ENCODE peak calls at places on chromosomes 4 and X, in five cellular contexts. One of them, this sample, is unnamed.

GRCh38 chr4:17956245-17956644 is 65.3 kb downstream of the LCORL start:
- DNase-seq in NT2/D1: no peak
- DNase-seq in IMR-90: no peak
- DNase-seq in H4: no peak
- DNase-seq in AG09319: no peak
- DNase-seq in this sample: no peak

GRCh38 chrX:68695206-68695845 is 47.9 kb downstream of the STARD8 start:
- DNase-seq in NT2/D1: no peak
- DNase-seq in IMR-90: no peak
- DNase-seq in H4: no peak
- DNase-seq in AG09319: no peak
- DNase-seq in this sample: no peak

GRCh38 chr4:61210186-61210939 is 10.2 kb downstream of the ADGRL3 start:
- DNase-seq in NT2/D1: no peak
- DNase-seq in IMR-90: no peak
- DNase-seq in H4: no peak
- DNase-seq in AG09319: no peak
- DNase-seq in this sample: no peak

GRCh38 chr4:121936101-121936500 is 15.8 kb downstream of the TRPC3 start:
- DNase-seq in NT2/D1: no peak
- DNase-seq in IMR-90: peak; percentile 39
- DNase-seq in H4: no peak
- DNase-seq in AG09319: no peak
- DNase-seq in this sample: no peak

GRCh38 chr4:141713771-141714445 is 77.5 kb downstream of the IL15 start:
- DNase-seq in NT2/D1: peak; percentile 15
- DNase-seq in IMR-90: peak; percentile 72
- DNase-seq in H4: no peak
- DNase-seq in AG09319: no peak
- DNase-seq in this sample: no peak

GRCh38 chr4:76960014-76960413 is 10.5 kb downstream of the SEPTIN11 start:
- DNase-seq in NT2/D1: no peak
- DNase-seq in IMR-90: no peak
- DNase-seq in H4: no peak
- DNase-seq in AG09319: no peak
- DNase-seq in this sample: no peak

GRCh38 chr4:48360285-48360965 is 19.1 kb downstream of the SLAIN2 start:
- DNase-seq in NT2/D1: no peak
- DNase-seq in IMR-90: peak; percentile 86
- DNase-seq in H4: no peak
- DNase-seq in AG09319: no peak
- DNase-seq in this sample: no peak

GRCh38 chrX:136711147-136711546 is 63.2 kb downstream of the CD40LG start:
- DNase-seq in NT2/D1: no peak
- DNase-seq in IMR-90: peak; percentile 36
- DNase-seq in H4: peak; percentile 31
- DNase-seq in AG09319: peak; percentile 4
- DNase-seq in this sample: no peak

GRCh38 chr4:186027405-186027804 is 41.6 kb upstream of the TLR3 start:
- DNase-seq in NT2/D1: no peak
- DNase-seq in IMR-90: no peak
- DNase-seq in H4: no peak
- DNase-seq in AG09319: no peak
- DNase-seq in this sample: no peak

GRCh38 chr4:180058731-180059215 is 2184.4 kb upstream of the TENM3 start:
- DNase-seq in NT2/D1: peak; percentile 22
- DNase-seq in IMR-90: peak; percentile 44
- DNase-seq in H4: peak; percentile 49
- DNase-seq in AG09319: peak; percentile 44
- DNase-seq in this sample: peak; percentile 75

GRCh38 chr4:114077610-114078009 is 98.2 kb upstream of the ARSJ start:
- DNase-seq in NT2/D1: no peak
- DNase-seq in IMR-90: peak; percentile 92
- DNase-seq in H4: peak; percentile 14
- DNase-seq in AG09319: peak; percentile 44
- DNase-seq in this sample: no peak

GRCh38 chr4:154626793-154627484 is 14.5 kb upstream of the FGG start:
- DNase-seq in NT2/D1: peak; percentile 39
- DNase-seq in IMR-90: peak; percentile 6
- DNase-seq in H4: no peak
- DNase-seq in AG09319: no peak
- DNase-seq in this sample: no peak

GRCh38 chr4:37138019-37138653 is 106.4 kb upstream of the NWD2 start:
- DNase-seq in NT2/D1: no peak
- DNase-seq in IMR-90: no peak
- DNase-seq in H4: no peak
- DNase-seq in AG09319: no peak
- DNase-seq in this sample: no peak

GRCh38 chr4:143586080-143586479 is 72.6 kb downstream of the SMARCA5 start:
- DNase-seq in NT2/D1: no peak
- DNase-seq in IMR-90: peak; percentile 42
- DNase-seq in H4: no peak
- DNase-seq in AG09319: peak; percentile 2
- DNase-seq in this sample: no peak

GRCh38 chrX:105018865-105019264 is 201.6 kb downstream of the TEX13A start:
- DNase-seq in NT2/D1: no peak
- DNase-seq in IMR-90: no peak
- DNase-seq in H4: peak; percentile 6
- DNase-seq in AG09319: no peak
- DNase-seq in this sample: no peak

GRCh38 chrX:39903937-39904336 is 193.8 kb downstream of the BCOR start:
- DNase-seq in NT2/D1: no peak
- DNase-seq in IMR-90: peak; percentile 44
- DNase-seq in H4: peak; percentile 63
- DNase-seq in AG09319: no peak
- DNase-seq in this sample: no peak

GRCh38 chr4:138192113-138192512 is 50.0 kb downstream of the SLC7A11 start:
- DNase-seq in NT2/D1: no peak
- DNase-seq in IMR-90: peak; percentile 67
- DNase-seq in H4: peak; percentile 59
- DNase-seq in AG09319: no peak
- DNase-seq in this sample: no peak

GRCh38 chr4:13240066-13240465 is 244.1 kb downstream of the RAB28 start:
- DNase-seq in NT2/D1: no peak
- DNase-seq in IMR-90: no peak
- DNase-seq in H4: peak; percentile 68
- DNase-seq in AG09319: no peak
- DNase-seq in this sample: no peak

GRCh38 chrX:154013614-154014360 is 5.9 kb downstream of the IRAK1 start:
- DNase-seq in NT2/D1: no peak
- DNase-seq in IMR-90: peak; percentile 10
- DNase-seq in H4: no peak
- DNase-seq in AG09319: no peak
- DNase-seq in this sample: no peak

GRCh38 chr4:27006646-27007045 is 146.0 kb downstream of the STIM2 start:
- DNase-seq in NT2/D1: no peak
- DNase-seq in IMR-90: no peak
- DNase-seq in H4: no peak
- DNase-seq in AG09319: no peak
- DNase-seq in this sample: no peak

GRCh38 chr4:150584198-150584593 is 2.2 kb downstream of the MAB21L2 start:
- DNase-seq in NT2/D1: no peak
- DNase-seq in IMR-90: no peak
- DNase-seq in H4: no peak
- DNase-seq in AG09319: no peak
- DNase-seq in this sample: no peak

GRCh38 chrX:154457491-154458115 is 478 bp upstream of the PLXNA3 start:
- DNase-seq in NT2/D1: no peak
- DNase-seq in IMR-90: no peak
- DNase-seq in H4: no peak
- DNase-seq in AG09319: no peak
- DNase-seq in this sample: no peak

GRCh38 chr4:81632581-81633247 is 161.0 kb upstream of the RASGEF1B start:
- DNase-seq in NT2/D1: no peak
- DNase-seq in IMR-90: no peak
- DNase-seq in H4: no peak
- DNase-seq in AG09319: peak; percentile 32
- DNase-seq in this sample: no peak

GRCh38 chr4:79467246-79467932 is 59.4 kb upstream of the GK2 start:
- DNase-seq in NT2/D1: no peak
- DNase-seq in IMR-90: no peak
- DNase-seq in H4: no peak
- DNase-seq in AG09319: no peak
- DNase-seq in this sample: no peak

GRCh38 chrX:45134775-45135174 is 65.9 kb downstream of the DIPK2B start:
- DNase-seq in NT2/D1: no peak
- DNase-seq in IMR-90: no peak
- DNase-seq in H4: no peak
- DNase-seq in AG09319: no peak
- DNase-seq in this sample: no peak

GRCh38 chrX:8760021-8760420 is 28.1 kb upstream of the ANOS1 start:
- DNase-seq in NT2/D1: no peak
- DNase-seq in IMR-90: peak; percentile 14
- DNase-seq in H4: no peak
- DNase-seq in AG09319: no peak
- DNase-seq in this sample: no peak

GRCh38 chrX:13598877-13599276 is 29.5 kb downstream of the EGFL6 start:
- DNase-seq in NT2/D1: no peak
- DNase-seq in IMR-90: peak; percentile 4
- DNase-seq in H4: peak; percentile 5
- DNase-seq in AG09319: no peak
- DNase-seq in this sample: no peak

GRCh38 chr4:124019749-124020549 is 623.4 kb downstream of the SPRY1 start:
- DNase-seq in NT2/D1: no peak
- DNase-seq in IMR-90: no peak
- DNase-seq in H4: no peak
- DNase-seq in AG09319: no peak
- DNase-seq in this sample: no peak

GRCh38 chr4:70734971-70735370 is 13.2 kb downstream of the RUFY3 start:
- DNase-seq in NT2/D1: no peak
- DNase-seq in IMR-90: no peak
- DNase-seq in H4: no peak
- DNase-seq in AG09319: no peak
- DNase-seq in this sample: no peak

GRCh38 chrX:128975716-128976115 is 547.6 kb downstream of the SMARCA1 start:
- DNase-seq in NT2/D1: peak; percentile 3
- DNase-seq in IMR-90: no peak
- DNase-seq in H4: no peak
- DNase-seq in AG09319: no peak
- DNase-seq in this sample: no peak

GRCh38 chr4:185108669-185109068 is 34.4 kb upstream of the SLC25A4 start:
- DNase-seq in NT2/D1: no peak
- DNase-seq in IMR-90: no peak
- DNase-seq in H4: no peak
- DNase-seq in AG09319: no peak
- DNase-seq in this sample: no peak

GRCh38 chr4:186204103-186204559 is 12.8 kb downstream of the CYP4V2 start:
- DNase-seq in NT2/D1: no peak
- DNase-seq in IMR-90: peak; percentile 85
- DNase-seq in H4: no peak
- DNase-seq in AG09319: no peak
- DNase-seq in this sample: no peak

GRCh38 chr4:5774416-5775056 is 63.5 kb downstream of the EVC start:
- DNase-seq in NT2/D1: no peak
- DNase-seq in IMR-90: no peak
- DNase-seq in H4: no peak
- DNase-seq in AG09319: no peak
- DNase-seq in this sample: no peak

GRCh38 chr4:140163029-140163810 is 9.2 kb upstream of the MAML3 start:
- DNase-seq in NT2/D1: no peak
- DNase-seq in IMR-90: peak; percentile 69
- DNase-seq in H4: no peak
- DNase-seq in AG09319: no peak
- DNase-seq in this sample: no peak